ENCODE peak calls at places on chromosomes 7 and 10, in seven cellular contexts. G, K, Z, C, T, U and E are unnamed samples.

GRCh38 chr10:124152781-124153600 is 59.6 kb upstream of the CHST15 start:
- DNase-seq in Z (peak), K (peak), T (peak), U (peak), G (peak), C (peak), E (no peak)

GRCh38 chr10:43134126-43134905 is 3.9 kb upstream of the CSGALNACT2 start:
- DNase-seq in K (no peak), G (no peak), T (no peak), Z (no peak), U (no peak), C (no peak), E (no peak)

GRCh38 chr7:94904982-94905381 is 2.4 kb upstream of the PPP1R9A start:
- DNase-seq in C (no peak), G (no peak), U (no peak), T (no peak), K (no peak), Z (no peak), E (no peak)

GRCh38 chr7:41143074-41143473 is 559.8 kb downstream of the INHBA start:
- DNase-seq in T (no peak), Z (no peak), G (no peak), K (no peak), U (no peak), C (peak), E (no peak)

GRCh38 chr10:63267414-63268138 is 134.4 kb downstream of the NRBF2 start:
- DNase-seq in T (peak), K (no peak), Z (no peak), G (no peak), U (no peak), C (peak), E (peak)

GRCh38 chr7:97845622-97846203 is 26.5 kb downstream of the ASNS start:
- DNase-seq in U (no peak), T (peak), C (peak), Z (no peak), G (no peak), K (no peak), E (peak)

GRCh38 chr7:110534241-110534931 is 556.5 kb upstream of the LRRN3 start:
- DNase-seq in K (no peak), C (peak), Z (no peak), U (no peak), G (no peak), T (peak), E (no peak)

GRCh38 chr10:87506988-87507387 is 2.3 kb downstream of the MINPP1 start:
- DNase-seq in T (no peak), G (no peak), Z (no peak), U (no peak), C (no peak), K (no peak), E (no peak)

GRCh38 chr10:28291881-28292297 is 11.0 kb downstream of the MPP7 start:
- DNase-seq in U (no peak), G (no peak), T (peak), C (peak), K (no peak), Z (no peak), E (peak)

GRCh38 chr7:152203095-152203494 is 177.6 kb downstream of the GALNT11 start:
- DNase-seq in Z (no peak), K (no peak), T (no peak), U (no peak), G (no peak), C (no peak), E (no peak)

GRCh38 chr7:44154703-44155102 is 13.6 kb upstream of the MYL7 start:
- DNase-seq in U (no peak), T (no peak), G (no peak), Z (no peak), K (no peak), C (peak), E (no peak)

GRCh38 chr10:69445094-69445493 is 6.2 kb upstream of the TSPAN15 start:
- DNase-seq in K (no peak), C (no peak), T (no peak), G (no peak), Z (no peak), U (no peak), E (no peak)

GRCh38 chr7:73920406-73921134 is 59.6 kb downstream of the TMEM270 start:
- DNase-seq in C (no peak), G (no peak), U (no peak), K (no peak), T (no peak), Z (no peak), E (no peak)

GRCh38 chr10:7471720-7472367 is 61.0 kb upstream of the SFMBT2 start:
- DNase-seq in Z (no peak), K (no peak), G (no peak), C (no peak), T (no peak), U (no peak), E (no peak)

GRCh38 chr10:72174297-72174662 is 41.5 kb upstream of the ANAPC16 start:
- DNase-seq in U (no peak), K (no peak), Z (no peak), G (no peak), T (no peak), C (no peak), E (no peak)

GRCh38 chr10:102313221-102313896 is 68.0 kb downstream of the GBF1 start:
- DNase-seq in C (peak), T (no peak), K (no peak), Z (no peak), U (no peak), G (no peak), E (peak)

GRCh38 chr10:13827418-13827817 is 240.7 kb downstream of the PRPF18 start:
- DNase-seq in K (no peak), U (no peak), C (peak), T (peak), G (no peak), Z (no peak), E (no peak)
- H3K4me3 ChIP-seq in K (no peak), U (no peak), C (peak), T (peak), G (peak), Z (no peak), E (no peak)

GRCh38 chr10:35781643-35782035 is 139.5 kb upstream of the FZD8 start:
- DNase-seq in K (no peak), G (no peak), Z (no peak), U (no peak), C (no peak), T (no peak), E (no peak)
- TF ChIP-seq CTCF in K (no peak), G (no peak), Z (no peak), U (peak), C (peak), T (peak), E (peak)

DNA sequence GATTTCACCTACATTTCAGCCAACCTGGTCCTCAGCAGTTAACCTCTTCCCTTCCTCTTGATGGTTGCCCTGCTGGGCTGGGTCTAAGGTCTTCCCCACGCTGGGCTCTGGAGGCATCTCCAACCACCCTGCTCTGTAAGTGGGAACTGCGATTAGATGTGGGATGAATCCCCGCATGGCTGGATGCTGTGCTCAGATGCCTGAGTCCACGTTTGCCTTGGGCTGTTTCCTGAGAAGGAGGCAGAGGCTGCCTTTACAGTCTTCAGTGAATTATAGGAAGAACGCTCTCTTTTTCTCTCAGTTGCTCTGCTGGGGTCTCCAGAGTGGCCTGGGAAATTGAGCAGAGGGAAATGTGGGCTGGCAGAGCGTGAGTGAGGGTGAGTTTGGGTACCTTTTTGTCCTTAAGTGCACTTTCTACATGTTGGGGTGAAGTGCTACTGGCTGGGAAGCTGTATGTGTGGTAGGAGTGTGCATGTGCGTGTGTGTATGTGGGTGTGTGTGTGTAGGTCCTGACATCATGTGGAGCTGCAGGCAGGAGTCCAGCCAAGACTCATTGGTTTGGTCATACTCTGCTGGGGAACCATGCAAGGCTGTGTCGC is 1.5 kb downstream of the GIMAP8 start:
- DNase-seq in C (no peak), T (no peak), G (no peak), K (no peak), U (no peak), Z (no peak), E (no peak)
- H3K4me3 ChIP-seq in C (no peak), T (no peak), G (peak), K (peak), U (peak), Z (peak), E (no peak)

DNA sequence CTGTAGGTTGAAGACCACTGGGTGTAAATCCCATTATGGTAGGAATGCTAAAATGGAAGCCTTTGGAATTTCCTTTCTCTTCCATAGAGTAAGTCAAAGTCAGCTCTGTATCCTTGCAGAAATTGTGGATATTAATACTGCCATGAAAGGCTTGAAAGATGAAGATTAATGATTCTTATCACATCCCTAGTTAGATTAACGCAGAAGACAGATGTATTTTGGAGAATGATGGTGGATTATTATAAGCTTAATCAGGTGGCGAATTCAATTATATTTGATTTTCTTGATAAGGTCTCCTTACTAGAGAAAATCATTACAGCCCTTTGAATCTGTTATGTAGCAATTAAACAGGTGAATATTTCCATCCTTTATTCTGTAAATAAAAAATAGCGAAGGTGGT is 270.1 kb downstream of the PHF14 start:
- DNase-seq in U (no peak), Z (no peak), K (no peak), T (no peak), C (no peak), G (no peak), E (no peak)
- TF ChIP-seq CTCF in U (no peak), Z (no peak), K (no peak), T (no peak), C (no peak), G (no peak), E (no peak)

GRCh38 chr7:158975526-158976467 is 119.4 kb downstream of the DYNC2I1 start:
- DNase-seq in U (no peak), Z (no peak), G (no peak), T (no peak), C (no peak), K (no peak), E (no peak)

GRCh38 chr7:158976849-158977593 is 120.7 kb downstream of the DYNC2I1 start:
- DNase-seq in T (peak), U (peak), K (no peak), C (peak), G (peak), Z (peak), E (peak)

GRCh38 chr7:158979023-158979529 is 122.7 kb downstream of the DYNC2I1 start:
- DNase-seq in Z (no peak), C (no peak), G (no peak), T (no peak), U (no peak), K (no peak), E (no peak)

GRCh38 chr7:158973941-158974785 is 117.8 kb downstream of the DYNC2I1 start:
- DNase-seq in T (no peak), G (no peak), C (no peak), U (no peak), Z (no peak), K (no peak), E (no peak)

DNA sequence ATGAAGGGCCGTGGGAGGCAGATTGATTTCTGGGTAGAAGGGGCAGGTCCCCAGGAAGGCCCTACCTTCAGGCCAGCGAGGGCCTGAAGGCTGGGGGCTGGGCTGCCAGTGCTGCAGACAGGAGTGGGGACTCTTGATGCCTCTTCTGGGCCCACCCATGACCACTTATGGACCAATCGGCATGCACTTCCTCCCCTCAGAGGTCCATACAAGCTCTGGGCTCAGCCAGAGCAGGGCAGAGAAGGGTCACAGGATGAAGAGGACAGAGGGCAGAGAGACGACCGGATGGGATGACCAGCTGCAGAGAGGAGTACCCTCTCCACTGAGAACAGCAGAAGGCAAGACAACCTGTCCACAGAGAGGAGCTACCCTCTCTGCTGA is 120.1 kb downstream of the DYNC2I1 start:
- DNase-seq in C (no peak), K (no peak), Z (no peak), G (no peak), T (no peak), U (no peak), E (no peak)
- H3K4me3 ChIP-seq in C (no peak), K (peak), Z (no peak), G (no peak), T (no peak), U (peak), E (no peak)

GRCh38 chr7:30721211-30721610 is 30.7 kb upstream of the INMT start:
- DNase-seq in K (no peak), T (no peak), U (no peak), C (no peak), G (no peak), Z (no peak), E (no peak)

GRCh38 chr7:30727061-30727945 is 24.6 kb upstream of the INMT start:
- DNase-seq in U (no peak), K (no peak), G (no peak), Z (no peak), T (no peak), C (no peak), E (no peak)

GRCh38 chr7:30722671-30723070 is 29.3 kb upstream of the INMT start:
- DNase-seq in C (no peak), T (no peak), G (no peak), Z (no peak), U (no peak), K (no peak), E (no peak)

GRCh38 chr7:30726296-30727006 is 25.5 kb upstream of the INMT start:
- DNase-seq in G (no peak), U (no peak), K (no peak), Z (no peak), T (no peak), C (no peak), E (no peak)

DNA sequence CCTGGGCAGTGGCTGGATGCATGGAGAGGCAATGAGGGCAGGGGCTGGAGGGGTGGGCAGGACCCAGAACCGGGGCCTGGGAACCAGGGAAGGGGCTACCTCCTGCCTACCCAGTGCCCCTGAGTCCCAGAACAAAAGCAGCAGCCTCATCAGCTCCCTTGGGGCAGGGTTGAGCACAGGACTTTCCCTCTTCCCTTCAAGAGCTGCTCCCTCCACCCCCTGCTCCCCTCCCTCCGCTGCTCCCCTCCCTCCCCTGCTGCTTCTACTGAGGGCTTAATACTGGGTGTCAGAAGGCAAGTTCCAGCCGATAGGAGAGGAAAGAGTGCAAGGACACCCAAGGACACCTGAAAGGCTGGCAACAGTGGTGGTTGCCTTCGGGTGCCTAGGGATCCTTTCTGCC is 28.2 kb upstream of the INMT start:
- DNase-seq in T (no peak), U (no peak), G (no peak), Z (no peak), K (no peak), C (no peak), E (no peak)
- TF ChIP-seq CTCF in T (no peak), U (no peak), G (no peak), Z (no peak), K (no peak), C (no peak), E (no peak)

GRCh38 chr10:24452030-24452429 is 243.1 kb downstream of the KIAA1217 start:
- DNase-seq in Z (no peak), G (no peak), U (no peak), C (no peak), T (no peak), K (no peak), E (no peak)

GRCh38 chr10:24449334-24449740 is 240.4 kb downstream of the KIAA1217 start:
- DNase-seq in Z (no peak), K (no peak), G (no peak), T (peak), C (peak), U (no peak), E (no peak)

GRCh38 chr10:24453404-24453830 is 244.5 kb downstream of the KIAA1217 start:
- DNase-seq in Z (no peak), U (no peak), G (no peak), K (no peak), T (no peak), C (peak), E (no peak)

GRCh38 chr10:24449769-24450310 is 240.9 kb downstream of the KIAA1217 start:
- DNase-seq in G (no peak), Z (no peak), C (no peak), K (no peak), U (no peak), T (no peak), E (no peak)

GRCh38 chr10:24451325-24451820 is 242.4 kb downstream of the KIAA1217 start:
- DNase-seq in Z (no peak), G (no peak), C (no peak), U (no peak), K (no peak), T (no peak), E (no peak)
- H3K4me3 ChIP-seq in Z (no peak), G (no peak), C (no peak), U (peak), K (no peak), T (no peak), E (no peak)

GRCh38 chr7:116293139-116293538 is 82.8 kb downstream of the TES start:
- DNase-seq in T (no peak), K (no peak), U (no peak), G (no peak), C (no peak), Z (no peak), E (no peak)
- TF ChIP-seq CTCF in T (peak), K (no peak), U (no peak), G (no peak), C (peak), Z (no peak), E (no peak)